ENCODE peak calls at places on chromosomes 6 and 20, in seven cellular contexts. W, R, D, Q, G, T and O are unnamed samples.

GRCh38 chr20:32636278-32636677 is 37.5 kb downstream of the C20orf203 start:
- DNase-seq in G (no peak), W (no peak), D (no peak), Q (no peak), T (no peak), R (peak), O (no peak)

GRCh38 chr6:36911946-36912555 is 26.3 kb downstream of the C6orf89 start:
- DNase-seq in R (no peak), W (no peak), D (no peak), T (no peak), G (no peak), Q (no peak), O (no peak)

GRCh38 chr6:106125925-106126435 is 39.8 kb downstream of the PRDM1 start:
- DNase-seq in Q (no peak), D (no peak), W (no peak), T (no peak), R (no peak), G (peak), O (no peak)

GRCh38 chr20:59153355-59153681 is 10.3 kb upstream of the ZNF831 start:
- DNase-seq in R (no peak), Q (no peak), W (no peak), T (no peak), D (no peak), G (no peak), O (no peak)

GRCh38 chr6:112086744-112087135 is 542 bp downstream of the TUBE1 start:
- DNase-seq in R (peak), T (no peak), G (peak), W (peak), D (no peak), Q (peak), O (no peak)

GRCh38 chr20:49561806-49562205 is 6.1 kb downstream of the PTGIS start:
- DNase-seq in R (no peak), Q (no peak), D (no peak), G (no peak), W (no peak), T (no peak), O (no peak)

GRCh38 chr6:152750694-152751093 is at the start of gene VIP:
- DNase-seq in D (no peak), W (peak), Q (no peak), G (no peak), R (peak), T (no peak), O (no peak)

GRCh38 chr20:12925214-12925755 is 83.5 kb upstream of the SPTLC3 start:
- DNase-seq in R (peak), W (peak), Q (peak), D (no peak), T (peak), G (peak), O (peak)

GRCh38 chr20:63084563-63084927 is 77.8 kb upstream of the BHLHE23 start:
- DNase-seq in W (no peak), Q (no peak), G (no peak), D (peak), T (no peak), R (no peak), O (no peak)

GRCh38 chr6:64252256-64252655 is 616.7 kb downstream of the PHF3 start:
- DNase-seq in T (no peak), Q (no peak), R (no peak), G (no peak), D (no peak), W (no peak), O (no peak)

GRCh38 chr6:169020821-169021220 is 232.8 kb downstream of the THBS2 start:
- DNase-seq in W (no peak), G (no peak), R (no peak), T (no peak), Q (no peak), D (no peak), O (no peak)

GRCh38 chr6:139066080-139066479 is 37.5 kb downstream of the ABRACL start:
- DNase-seq in G (no peak), T (no peak), D (no peak), W (no peak), Q (no peak), R (no peak), O (no peak)

GRCh38 chr6:36372088-36372487 is 15.4 kb downstream of the ETV7 start:
- DNase-seq in G (no peak), D (no peak), R (no peak), T (no peak), W (no peak), Q (no peak), O (no peak)

GRCh38 chr20:62921119-62921687 is 5.1 kb downstream of the DIDO1 start:
- DNase-seq in Q (no peak), G (no peak), T (no peak), R (peak), W (no peak), D (no peak), O (no peak)

GRCh38 chr20:10987651-10988383 is 314.0 kb upstream of the JAG1 start:
- DNase-seq in D (no peak), R (peak), G (no peak), Q (peak), W (no peak), T (no peak), O (no peak)

GRCh38 chr6:41451515-41452163 is 94.5 kb upstream of the FOXP4 start:
- DNase-seq in Q (peak), T (no peak), W (no peak), D (no peak), R (peak), G (no peak), O (no peak)

GRCh38 chr6:149867876-149868640 is 3.9 kb upstream of the LRP11 start:
- DNase-seq in W (no peak), T (no peak), Q (no peak), R (peak), D (no peak), G (no peak), O (no peak)

GRCh38 chr20:844473-845225 is 11.1 kb downstream of the FAM110A start:
- DNase-seq in R (peak), W (peak), D (peak), G (peak), T (peak), Q (peak), O (peak)

GRCh38 chr6:150767585-150768164 is 97.8 kb upstream of the MTHFD1L start:
- DNase-seq in W (no peak), G (no peak), R (no peak), T (no peak), D (no peak), Q (no peak), O (no peak)

GRCh38 chr6:113647158-113647889 is 209.8 kb upstream of the MARCKS start:
- DNase-seq in Q (no peak), G (no peak), R (no peak), W (no peak), D (no peak), T (no peak), O (no peak)

GRCh38 chr20:16368645-16369292 is 204.5 kb downstream of the KIF16B start:
- DNase-seq in Q (peak), R (peak), T (no peak), D (no peak), G (no peak), W (peak), O (no peak)

GRCh38 chr6:106197441-106197840 is 111.3 kb downstream of the PRDM1 start:
- DNase-seq in W (no peak), R (no peak), Q (no peak), G (no peak), D (no peak), T (no peak), O (no peak)

GRCh38 chr6:125930810-125931418 is 25.7 kb upstream of the HINT3 start:
- DNase-seq in D (no peak), G (no peak), W (no peak), Q (no peak), R (peak), T (no peak), O (no peak)

GRCh38 chr20:17666491-17666890 is 15.6 kb downstream of the RRBP1 start:
- DNase-seq in R (peak), T (no peak), G (no peak), W (peak), Q (no peak), D (no peak), O (no peak)

GRCh38 chr6:149026530-149026942 is 279.7 kb downstream of the UST start:
- DNase-seq in R (peak), D (no peak), T (no peak), W (peak), G (no peak), Q (peak), O (no peak)

GRCh38 chr20:57470666-57471495 is 54.1 kb downstream of the CTCFL start:
- DNase-seq in W (no peak), D (no peak), R (no peak), Q (no peak), T (no peak), G (no peak), O (no peak)

GRCh38 chr20:48626938-48627736 is 200.7 kb downstream of the PREX1 start:
- DNase-seq in T (no peak), W (no peak), Q (no peak), G (no peak), D (peak), R (no peak), O (no peak)

GRCh38 chr6:130393306-130393705 is 27.5 kb downstream of the TMEM200A start:
- DNase-seq in G (no peak), W (no peak), R (no peak), Q (no peak), D (no peak), T (no peak), O (no peak)

GRCh38 chr6:41306187-41306854 is 19.8 kb upstream of the TREM1 start:
- DNase-seq in W (peak), T (no peak), Q (peak), G (peak), D (no peak), R (peak), O (no peak)

GRCh38 chr6:25315194-25315593 is 36.0 kb downstream of the CARMIL1 start:
- DNase-seq in G (no peak), Q (no peak), W (no peak), D (no peak), R (no peak), T (no peak), O (no peak)

GRCh38 chr20:1185781-1186334 is 1.1 kb upstream of the TMEM74B start:
- DNase-seq in R (peak), W (no peak), G (peak), Q (peak), D (no peak), T (no peak), O (no peak)